ENCODE peak calls at places on chromosomes 6 and 20, in eight cellular contexts. N is left cardiac atrium; B is NCI-H1105; S is GM20000; G is NCI-H187; Z is activated CD4-positive, CD25-positive, alpha-beta regulatory T cell; Y is astrocyte of the cerebellum; O is psoas muscle. W is an unnamed sample.

GRCh38 chr6:151289399-151290007 is 49.7 kb downstream of the AKAP12 start:
- DNase-seq in B (no peak), Z (no peak), O (no peak), Y (no peak), N (no peak), S (no peak), G (no peak), W (no peak)

GRCh38 chr20:16975682-16976081 is 227.5 kb downstream of the OTOR start:
- DNase-seq in G (no peak), S (no peak), Z (no peak), N (no peak), B (no peak), Y (no peak), O (no peak), W (peak; percentile 79)

GRCh38 chr6:70234561-70235236 is 68.2 kb downstream of the COL9A1 start:
- DNase-seq in Z (no peak), S (no peak), G (no peak), O (no peak), B (no peak), N (no peak), Y (no peak), W (no peak)

GRCh38 chr6:168785720-168786511 is 344.9 kb downstream of the SMOC2 start:
- DNase-seq in Z (no peak), Y (no peak), G (no peak), N (no peak), O (no peak), S (no peak), B (no peak), W (no peak)

GRCh38 chr6:37059344-37060194 is 54.1 kb downstream of the FGD2 start:
- DNase-seq in Y (peak; percentile 93), Z (no peak), O (peak; percentile 80), G (no peak), N (peak; percentile 78), B (no peak), S (no peak), W (peak; percentile 60)

GRCh38 chr20:41177636-41178035 is 40.3 kb downstream of the PLCG1 start:
- DNase-seq in O (peak; percentile 83), Z (no peak), B (no peak), S (no peak), G (no peak), Y (peak; percentile 49), N (peak; percentile 60), W (no peak)

GRCh38 chr6:18335948-18336347 is 51.2 kb upstream of the RNF144B start:
- DNase-seq in G (no peak), Y (no peak), B (no peak), Z (no peak), S (no peak), N (no peak), O (no peak), W (no peak)

GRCh38 chr20:64113796-64114355 is 6.5 kb upstream of the NPBWR2 start:
- DNase-seq in G (no peak), O (peak; percentile 38), N (peak; percentile 18), B (no peak), S (no peak), Z (no peak), Y (no peak), W (no peak)

GRCh38 chr20:58698741-58699141 is 6.1 kb downstream of the NPEPL1 start:
- DNase-seq in Z (no peak), N (no peak), Y (no peak), G (no peak), B (no peak), O (peak; percentile 76), S (no peak), W (no peak)

GRCh38 chr6:109772961-109773431 is 81.9 kb downstream of the FIG4 start:
- DNase-seq in N (peak; percentile 40), O (no peak), Y (no peak), Z (no peak), S (no peak), B (peak; percentile 83), G (no peak), W (peak; percentile 83)

GRCh38 chr6:21536280-21536766 is 57.2 kb upstream of the SOX4 start:
- DNase-seq in B (no peak), O (no peak), Z (no peak), Y (no peak), N (no peak), S (no peak), G (no peak), W (no peak)

GRCh38 chr20:51311636-51312479 is 230.7 kb downstream of the NFATC2 start:
- DNase-seq in Y (no peak), O (no peak), B (no peak), N (no peak), Z (no peak), G (no peak), S (no peak), W (no peak)

GRCh38 chr20:4814696-4815252 is 93.1 kb downstream of the PRND start:
- DNase-seq in Y (no peak), Z (peak; percentile 37), O (no peak), G (no peak), N (peak; percentile 44), S (peak; percentile 70), B (no peak), W (no peak)

GRCh38 chr20:43007525-43007924 is 182.2 kb downstream of the PTPRT start:
- DNase-seq in S (no peak), B (no peak), Z (no peak), N (no peak), Y (no peak), O (no peak), G (no peak), W (no peak)

GRCh38 chr6:3868544-3868943 is 19.4 kb downstream of the FAM50B start:
- DNase-seq in Z (no peak), S (no peak), B (no peak), N (no peak), O (no peak), G (no peak), Y (peak; percentile 31), W (no peak)

GRCh38 chr6:155248021-155249001 is 15.5 kb upstream of the CLDN20 start:
- DNase-seq in Y (peak; percentile 72), Z (no peak), N (peak; percentile 40), G (no peak), S (peak; percentile 66), O (no peak), B (peak; percentile 8), W (peak; percentile 57)

GRCh38 chr6:132780770-132781371 is 17.6 kb downstream of the SLC18B1 start:
- DNase-seq in O (no peak), G (no peak), B (no peak), Y (peak; percentile 9), Z (no peak), S (peak; percentile 6), N (no peak), W (no peak)

GRCh38 chr6:166554316-166554715 is 32.2 kb downstream of the RAMACL start:
- DNase-seq in O (no peak), Z (no peak), B (no peak), N (no peak), G (no peak), S (no peak), Y (no peak), W (no peak)

GRCh38 chr6:44245912-44246662 is 814 bp upstream of the HSP90AB1 start:
- DNase-seq in B (peak; percentile 84), S (peak; percentile 88), N (peak; percentile 93), Z (peak; percentile 78), O (peak; percentile 96), Y (no peak), G (peak; percentile 76), W (peak; percentile 87)

GRCh38 chr20:56579261-56579660 is 46.2 kb downstream of the FAM209B start:
- DNase-seq in Z (no peak), Y (no peak), B (no peak), G (no peak), S (no peak), N (no peak), O (no peak), W (no peak)

W was measured in G401.